ENCODE peak calls at places on chromosomes 11 and 22, in seven cellular contexts. Q is HCT116, W is H1, B is SK-N-SH, H is HepG2, L is K562, O is GM12878. C is an unnamed sample.
A peak's percentile ranks its signal among the peaks of the same experiment; 100 is the strongest.

GRCh38 chr22:40462195-40462988 is 92.0 kb downstream of the SGSM3 start:
- DNase-seq in Q (no peak), W (no peak), L (no peak), B (no peak), H (peak; percentile 9), O (no peak), C (no peak)

GRCh38 chr11:77884186-77884828 is 63.4 kb downstream of the AAMDC start:
- DNase-seq in O (no peak), B (no peak), Q (no peak), H (no peak), W (no peak), L (no peak), C (no peak)

GRCh38 chr11:94549166-94549565 is 5.4 kb downstream of the FUT4 start:
- DNase-seq in Q (no peak), B (no peak), H (no peak), O (no peak), W (no peak), L (peak; percentile 17), C (no peak)

GRCh38 chr11:117492578-117493251 is 165.1 kb downstream of the CEP164 start:
- DNase-seq in H (no peak), W (peak; percentile 76), L (no peak), B (peak; percentile 61), O (no peak), Q (no peak), C (no peak)

GRCh38 chr22:47091241-47091691 is 328.8 kb downstream of the TBC1D22A start:
- DNase-seq in L (peak; percentile 68), B (no peak), H (no peak), Q (no peak), W (no peak), O (no peak), C (no peak)

GRCh38 chr11:19646921-19647320 is 65.7 kb upstream of the NAV2 start:
- DNase-seq in B (peak; percentile 46), O (no peak), Q (no peak), L (no peak), H (no peak), W (no peak), C (peak; percentile 22)

GRCh38 chr11:115961168-115962003 is 457.2 kb upstream of the CADM1 start:
- DNase-seq in L (no peak), Q (no peak), O (no peak), W (no peak), H (no peak), B (no peak), C (no peak)

GRCh38 chr11:28833670-28834069 is 725.5 kb downstream of the METTL15 start:
- DNase-seq in W (no peak), B (no peak), L (no peak), H (no peak), O (no peak), Q (no peak), C (no peak)

GRCh38 chr11:9851366-9851765 is 187.5 kb downstream of the SWAP70 start:
- DNase-seq in L (no peak), B (no peak), Q (no peak), W (no peak), O (no peak), H (no peak), C (no peak)

GRCh38 chr22:46355996-46356471 is 20.5 kb downstream of the TRMU start:
- DNase-seq in B (no peak), L (no peak), Q (no peak), O (no peak), H (no peak), W (no peak), C (no peak)

GRCh38 chr11:102623998-102624397 is 1.1 kb downstream of the MMP20 start:
- DNase-seq in L (no peak), Q (no peak), O (no peak), W (no peak), H (no peak), B (no peak), C (no peak)

GRCh38 chr11:12029738-12030363 is 21.4 kb upstream of the DKK3 start:
- DNase-seq in B (no peak), H (peak; percentile 61), L (no peak), W (no peak), Q (peak; percentile 47), O (no peak), C (no peak)

GRCh38 chr22:45306139-45306538 is 3.6 kb upstream of the FAM118A start:
- DNase-seq in O (no peak), H (no peak), L (no peak), B (no peak), W (no peak), Q (no peak), C (no peak)

GRCh38 chr11:46710821-46711269 is 8.2 kb upstream of the F2 start:
- DNase-seq in B (no peak), O (no peak), W (no peak), Q (no peak), L (no peak), H (no peak), C (no peak)

GRCh38 chr11:65008016-65008415 is 5.9 kb upstream of the ARL2 start:
- DNase-seq in O (no peak), H (no peak), Q (no peak), L (no peak), B (no peak), W (no peak), C (no peak)

DNA sequence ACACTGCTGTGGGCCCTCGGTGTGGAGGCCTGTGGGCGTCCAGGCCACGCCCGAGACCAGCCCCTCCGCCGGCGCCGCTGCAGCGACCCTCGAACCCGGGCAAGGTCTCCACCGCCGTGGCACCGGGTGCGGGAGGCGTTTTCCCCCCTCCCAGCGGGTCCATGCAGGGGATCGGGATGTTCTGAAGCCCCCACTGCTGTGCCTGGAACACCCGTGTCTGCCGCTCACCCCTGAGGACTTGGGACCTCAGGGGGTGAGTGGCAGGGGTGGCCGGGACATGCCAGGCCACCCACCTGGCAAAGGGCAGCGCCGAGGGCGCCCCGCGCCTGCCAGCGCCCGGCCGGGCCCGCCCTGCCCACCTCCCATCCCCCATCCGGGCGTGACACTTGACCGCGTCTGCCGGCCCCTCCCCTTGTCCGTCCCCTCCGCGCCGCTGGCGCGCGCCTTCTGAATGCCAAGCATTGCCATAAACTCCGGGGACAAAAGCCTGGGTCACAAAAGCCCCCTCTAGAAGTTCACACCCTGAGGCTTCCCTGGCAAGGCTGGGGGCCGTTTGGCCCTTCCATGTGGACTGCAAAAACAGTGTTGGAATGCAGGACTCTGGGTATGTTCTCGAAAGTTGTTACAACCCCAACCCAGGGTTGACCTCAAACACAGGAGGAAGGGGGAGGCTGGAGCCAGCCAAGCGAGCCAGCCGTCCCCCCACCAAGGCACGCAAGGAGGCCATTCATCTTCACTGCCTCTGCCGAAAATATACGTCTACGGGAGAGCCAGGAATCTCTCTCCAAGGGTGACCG is 819 bp upstream of the KCNQ1OT1 start:
- DNase-seq in O (peak; percentile 13), L (peak; percentile 74), B (peak; percentile 79), H (peak; percentile 57), W (no peak), Q (no peak), C (no peak)
- TF ChIP-seq JUND in O (no peak), L (no peak), B (no peak), H (no peak), W (no peak), Q (no peak), C (no peak)

DNA sequence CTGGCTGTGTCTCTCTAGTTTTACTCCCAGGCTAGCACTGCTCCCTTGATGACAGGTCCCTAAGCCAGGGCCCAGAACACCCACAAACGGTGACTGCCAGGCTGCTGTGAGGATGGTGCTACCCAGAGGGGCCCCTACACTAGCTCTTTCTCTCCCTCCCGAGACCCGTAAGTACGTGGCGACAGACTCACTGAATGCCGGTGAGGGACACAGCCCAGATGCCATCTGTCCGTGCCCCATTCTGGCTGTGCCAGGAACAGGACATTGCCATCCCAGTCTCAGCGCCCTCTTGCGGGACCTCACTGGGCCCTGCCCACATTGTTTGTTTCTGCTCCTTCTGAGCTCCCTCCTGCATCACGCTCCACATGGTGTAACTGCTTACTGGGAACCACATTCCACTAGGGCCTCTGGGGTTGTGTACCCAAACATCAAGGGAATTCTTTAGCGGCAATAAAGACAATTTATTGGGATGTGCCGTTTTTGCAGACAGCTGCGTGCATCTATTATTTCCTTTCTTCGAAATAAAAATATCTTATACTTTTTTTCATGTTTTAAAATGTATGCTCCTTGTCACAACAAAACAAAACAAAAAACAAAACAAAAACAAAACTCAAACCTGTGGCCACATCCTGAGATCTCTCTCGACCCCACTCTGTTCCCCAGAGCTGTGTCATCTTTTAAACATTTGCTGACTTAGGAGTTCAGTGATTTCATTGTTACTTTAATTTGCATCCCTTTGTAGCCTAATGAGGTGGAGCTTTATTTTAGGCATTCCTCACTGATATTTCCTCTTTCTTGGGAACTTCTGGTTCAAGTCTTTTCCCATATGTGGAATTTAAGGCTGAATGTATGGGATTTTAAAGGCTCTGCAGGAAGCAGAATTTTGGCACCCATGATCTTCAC is 4.4 kb upstream of the TPCN2 start:
- DNase-seq in O (no peak), L (no peak), H (peak; percentile 68), W (peak; percentile 82), B (peak; percentile 77), Q (peak; percentile 68), C (peak; percentile 70)
- TF ChIP-seq JUND in O (no peak), L (no peak), H (no peak), W (peak; percentile 28), B (no peak), Q (no peak), C (no peak)

GRCh38 chr11:113874920-113875413 is 405 bp downstream of the USP28 start:
- DNase-seq in Q (no peak), L (no peak), W (no peak), B (peak; percentile 37), H (no peak), O (no peak), C (no peak)
- TF ChIP-seq JUND in Q (no peak), L (no peak), W (no peak), B (no peak), H (no peak), O (no peak), C (no peak)

GRCh38 chr22:17921871-17922821 is 102.2 kb downstream of the MICAL3 start:
- DNase-seq in B (no peak), Q (no peak), W (peak; percentile 64), L (peak; percentile 99), O (no peak), H (peak; percentile 45), C (peak; percentile 37)

GRCh38 chr22:17922925-17923898 is 101.1 kb downstream of the MICAL3 start:
- DNase-seq in O (no peak), Q (no peak), W (no peak), H (no peak), B (no peak), L (no peak), C (no peak)

GRCh38 chr22:17920145-17920605 is 104.2 kb downstream of the MICAL3 start:
- DNase-seq in Q (no peak), W (no peak), B (peak; percentile 79), H (peak; percentile 70), L (peak; percentile 77), O (no peak), C (no peak)

GRCh38 chr22:17919276-17920144 is 104.9 kb downstream of the MICAL3 start:
- DNase-seq in H (no peak), B (peak; percentile 59), L (no peak), O (no peak), W (no peak), Q (no peak), C (no peak)

DNA sequence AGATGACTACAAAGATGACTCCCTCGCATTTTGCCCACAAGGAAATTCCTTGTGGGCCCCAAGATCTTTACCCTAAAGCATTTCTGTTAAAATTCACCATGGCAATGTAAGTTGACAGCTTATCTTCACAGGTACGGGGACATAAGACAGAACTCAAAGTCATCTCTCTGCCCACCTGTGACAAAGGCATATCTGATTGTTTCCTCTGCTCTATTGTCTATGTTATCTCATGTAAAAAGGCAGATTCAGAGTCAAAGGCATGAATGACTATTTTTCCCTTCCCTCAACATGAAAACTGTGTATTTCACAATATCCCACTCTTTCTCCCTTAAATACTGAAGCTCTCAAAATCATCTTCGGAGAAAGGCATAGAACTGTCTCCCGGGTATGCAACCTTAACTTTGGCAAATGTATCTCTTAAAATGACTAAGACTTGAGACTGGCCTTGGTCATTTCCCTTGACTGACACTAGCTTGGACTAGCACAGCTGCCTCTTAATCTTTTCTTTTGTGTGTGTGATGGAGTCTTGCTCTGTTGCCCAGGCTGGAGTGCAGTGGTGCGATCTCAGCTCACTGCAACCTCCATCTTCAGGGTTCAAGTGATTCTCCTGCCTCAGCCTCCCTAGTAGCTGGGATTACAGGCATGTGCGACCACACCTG is 103.2 kb downstream of the MICAL3 start:
- DNase-seq in B (no peak), H (no peak), L (no peak), Q (no peak), O (no peak), W (no peak), C (no peak)
- TF ChIP-seq JUND in B (no peak), H (no peak), L (no peak), Q (no peak), O (no peak), W (no peak), C (no peak)